ENCODE peak calls at places on chromosomes 6 and 20, in ten cellular contexts. G is lower lobe of right lung; K is glutamatergic neuron; D is PC-3; A is CD4-positive, alpha-beta T cell; Q is mucosa of descending colon; J is osteocyte; I is transverse colon; U is mammary epithelial cell; H is tibial nerve. X is an unnamed sample.

GRCh38 chr6:142902636-142903053 is 42.3 kb downstream of the HIVEP2 start:
- DNase-seq in G (peak), K (no peak), H (peak), J (peak), A (peak), I (peak), Q (peak), D (peak), U (peak), X (no peak)

GRCh38 chr20:407097-407952 is 774 bp upstream of the RBCK1 start:
- DNase-seq in G (peak), I (peak), Q (peak), A (peak), K (peak), D (peak), H (peak), J (peak), U (peak), X (no peak)

GRCh38 chr20:19970256-19970765 is 46.9 kb upstream of the NAA20 start:
- DNase-seq in Q (no peak), I (no peak), K (no peak), U (no peak), G (no peak), H (no peak), J (no peak), A (no peak), D (no peak), X (no peak)

GRCh38 chr6:16759646-16760535 is 1.4 kb downstream of the ATXN1 start:
- DNase-seq in H (peak), G (peak), D (peak), I (peak), K (peak), Q (peak), J (peak), A (peak), U (peak), X (peak)

GRCh38 chr6:51569594-51569993 is 517.8 kb downstream of the PKHD1 start:
- DNase-seq in A (no peak), Q (no peak), H (no peak), I (no peak), D (peak), U (no peak), J (no peak), K (no peak), G (no peak), X (no peak)

GRCh38 chr20:62876826-62877728 is 15.5 kb upstream of the TCFL5 start:
- DNase-seq in H (peak), J (no peak), D (no peak), U (no peak), A (no peak), G (no peak), K (no peak), Q (peak), I (peak), X (no peak)

GRCh38 chr6:64861039-64861651 is 845.9 kb downstream of the EYS start:
- DNase-seq in Q (peak), G (no peak), J (no peak), K (no peak), H (no peak), U (no peak), I (no peak), D (no peak), A (no peak), X (no peak)

GRCh38 chr6:131909408-131910218 is 41.6 kb downstream of the CCN2 start:
- DNase-seq in Q (no peak), I (peak), G (no peak), H (peak), U (peak), D (peak), A (peak), J (peak), K (peak), X (peak)

GRCh38 chr20:61499859-61500258 is 247.8 kb downstream of the CDH4 start:
- DNase-seq in I (no peak), H (no peak), U (no peak), Q (no peak), J (no peak), K (no peak), G (no peak), D (peak), A (no peak), X (no peak)

GRCh38 chr20:46056027-46056833 is 27.2 kb downstream of the SLC12A5 start:
- DNase-seq in H (no peak), J (peak), I (no peak), K (no peak), D (no peak), G (no peak), U (no peak), A (no peak), Q (no peak), X (peak)

GRCh38 chr6:149728499-149729234 is 10.8 kb upstream of the LATS1 start:
- DNase-seq in G (no peak), J (no peak), D (no peak), Q (no peak), U (no peak), H (no peak), K (no peak), I (no peak), A (no peak), X (peak)

GRCh38 chr6:163564536-163564935 is 150.0 kb downstream of the QKI start:
- DNase-seq in J (no peak), D (no peak), K (no peak), I (no peak), H (no peak), U (no peak), G (no peak), A (no peak), Q (no peak), X (no peak)

GRCh38 chr20:10837901-10838300 is 164.1 kb upstream of the JAG1 start:
- DNase-seq in A (no peak), I (no peak), Q (no peak), K (no peak), G (no peak), H (no peak), J (no peak), D (no peak), U (no peak), X (no peak)

GRCh38 chr6:149723771-149724417 is 6.0 kb upstream of the LATS1 start:
- DNase-seq in G (no peak), J (no peak), H (no peak), I (peak), A (peak), U (peak), K (no peak), Q (no peak), D (peak), X (peak)

GRCh38 chr20:24721891-24722530 is 227.1 kb upstream of the CST7 start:
- DNase-seq in U (peak), G (no peak), A (no peak), Q (no peak), J (peak), I (no peak), D (no peak), K (no peak), H (no peak), X (peak)

GRCh38 chr6:76026101-76026500 is 46.4 kb downstream of the IMPG1 start:
- DNase-seq in H (no peak), Q (no peak), U (peak), G (no peak), A (no peak), D (no peak), J (no peak), I (no peak), K (peak), X (no peak)

GRCh38 chr6:105603779-105604592 is 201.1 kb upstream of the PREP start:
- DNase-seq in J (no peak), H (no peak), A (no peak), Q (no peak), U (no peak), D (no peak), G (no peak), I (peak), K (no peak), X (no peak)

GRCh38 chr20:63432577-63433061 is 39.8 kb downstream of the KCNQ2 start:
- DNase-seq in Q (no peak), G (no peak), I (no peak), J (no peak), U (no peak), H (no peak), K (no peak), A (no peak), D (peak), X (no peak)

GRCh38 chr6:38279423-38279822 is 360.3 kb downstream of the BTBD9 start:
- DNase-seq in G (no peak), H (no peak), U (no peak), J (no peak), D (peak), Q (no peak), A (no peak), I (no peak), K (peak), X (no peak)
- TF ChIP-seq CTCF in G (peak), H (no peak), U (no peak), J (no peak), D (peak), Q (no peak), A (no peak), I (no peak), K (no peak), X (peak)

DNA sequence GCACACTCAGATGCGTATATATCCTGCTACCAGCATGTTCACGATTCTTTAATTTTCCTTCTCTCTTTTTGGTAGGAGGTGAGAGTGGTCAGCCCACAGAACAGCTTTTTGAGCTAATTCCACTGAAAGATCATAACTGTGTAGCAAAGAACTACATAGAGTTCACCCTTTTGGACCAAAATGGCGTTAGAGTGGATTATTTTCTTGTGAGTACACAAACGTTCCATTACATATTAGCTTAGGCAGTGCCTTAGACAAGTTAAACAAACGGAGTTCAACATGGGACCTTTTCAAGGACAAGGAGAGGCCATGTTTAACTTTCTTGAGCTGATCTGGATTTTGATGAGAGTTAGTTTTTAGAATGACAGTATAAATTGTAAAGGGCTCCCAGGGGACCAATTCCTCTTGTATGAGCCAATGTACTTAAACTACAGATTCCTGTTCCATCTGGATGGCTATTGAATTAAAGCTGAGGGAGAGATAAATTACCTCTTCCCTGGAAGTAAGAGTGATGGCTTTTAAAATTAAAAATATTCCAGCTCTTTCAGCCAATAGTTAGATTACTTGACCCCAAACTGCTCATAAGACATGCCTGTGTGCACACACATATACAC is 25.5 kb upstream of the ARMH2 start:
- DNase-seq in I (no peak), K (no peak), U (no peak), D (no peak), H (no peak), G (no peak), Q (no peak), J (no peak), A (no peak), X (no peak)
- TF ChIP-seq CTCF in I (no peak), K (no peak), U (no peak), D (no peak), H (no peak), G (no peak), Q (no peak), J (no peak), A (no peak), X (no peak)

DNA sequence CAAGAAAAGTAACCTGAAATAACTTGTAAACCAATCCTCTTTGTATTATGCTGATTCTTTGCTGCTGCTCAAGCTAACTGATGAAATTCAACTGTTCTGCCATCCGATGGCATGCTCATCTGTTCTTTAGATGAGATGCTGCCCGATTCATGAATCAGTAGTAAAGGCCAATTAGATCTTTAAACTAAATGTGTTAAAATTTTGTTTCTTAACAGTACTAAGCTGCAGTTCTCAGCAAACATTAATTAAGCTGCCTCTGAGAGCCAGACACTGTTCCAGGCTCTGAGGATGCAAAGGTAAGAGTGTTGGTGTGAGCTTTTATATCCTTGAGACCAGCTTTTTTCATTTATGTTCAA is 77.0 kb upstream of the NT5E start:
- DNase-seq in D (no peak), A (no peak), H (no peak), J (no peak), U (no peak), K (no peak), G (no peak), Q (no peak), I (no peak), X (no peak)
- TF ChIP-seq CTCF in D (no peak), A (no peak), H (no peak), J (no peak), U (no peak), K (no peak), G (no peak), Q (no peak), I (no peak), X (no peak)

GRCh38 chr6:24774696-24775519 is at the start of gene GMNN:
- DNase-seq in I (peak), K (peak), Q (peak), U (peak), A (peak), J (peak), G (peak), H (peak), D (peak), X (peak)
- TF ChIP-seq CTCF in I (no peak), K (no peak), Q (no peak), U (no peak), A (no peak), J (no peak), G (no peak), H (no peak), D (no peak), X (no peak)

GRCh38 chr6:13229205-13230085 is 98.9 kb downstream of the TBC1D7 start:
- DNase-seq in D (peak), I (no peak), A (no peak), G (no peak), K (no peak), U (no peak), J (no peak), H (no peak), Q (no peak), X (no peak)
- TF ChIP-seq CTCF in D (peak), I (no peak), A (no peak), G (no peak), K (no peak), U (no peak), J (no peak), H (no peak), Q (no peak), X (no peak)

DNA sequence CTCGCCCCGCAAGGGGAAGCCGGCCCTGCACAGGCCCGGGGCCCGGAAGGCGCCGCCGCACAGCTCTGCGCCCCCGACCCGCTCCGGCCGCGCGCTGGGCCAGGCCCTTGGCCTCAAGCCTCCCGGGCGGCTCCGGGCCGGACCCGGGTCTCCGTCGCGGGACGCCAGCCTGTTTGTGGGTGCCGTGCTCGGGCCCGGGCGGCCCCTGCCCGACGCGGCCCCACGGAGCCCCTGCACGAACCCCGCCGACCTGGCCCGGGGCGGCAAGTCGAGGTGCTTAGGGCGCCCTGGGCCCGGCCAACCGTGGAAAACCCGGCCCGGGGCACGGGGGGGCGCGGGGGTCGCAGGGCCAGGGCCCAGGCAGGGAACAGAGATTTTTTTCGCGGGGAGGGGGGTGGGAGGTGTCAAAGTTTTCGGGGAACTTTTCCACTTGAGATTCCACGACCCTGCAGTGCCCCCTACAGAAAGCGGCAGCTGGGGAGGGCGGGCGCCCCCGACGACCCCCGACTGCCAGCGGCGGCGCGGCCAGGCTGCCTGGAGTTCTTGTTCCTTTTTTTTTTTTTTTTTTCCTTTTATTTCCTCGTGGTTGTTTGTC is 805 bp upstream of the STX16 start:
- DNase-seq in I (no peak), G (peak), U (no peak), J (peak), D (no peak), H (no peak), A (peak), Q (peak), K (peak), X (no peak)
- TF ChIP-seq CTCF in I (no peak), G (no peak), U (no peak), J (peak), D (no peak), H (no peak), A (peak), Q (no peak), K (no peak), X (no peak)

DNA sequence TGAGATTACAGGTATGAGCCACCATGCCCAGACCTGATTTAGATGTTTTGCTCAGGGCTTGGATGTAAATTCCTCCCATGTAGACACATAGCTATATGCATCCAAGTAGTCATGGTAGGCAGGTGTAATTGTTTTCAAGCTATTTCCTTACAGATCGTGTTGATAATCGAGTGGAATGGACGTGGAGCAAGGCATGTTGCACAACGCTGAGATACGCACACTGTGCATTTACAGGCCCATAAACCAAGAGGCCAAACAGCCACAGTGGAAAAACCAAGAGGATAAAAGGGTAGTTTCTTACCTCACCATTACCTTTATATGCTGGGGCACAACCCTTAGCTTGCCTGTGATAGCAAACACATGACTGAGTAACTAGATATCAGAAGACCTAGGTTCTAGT is 51.0 kb upstream of the ADGRF1 start:
- DNase-seq in K (no peak), I (peak), U (no peak), Q (no peak), G (no peak), A (no peak), D (peak), H (no peak), J (no peak), X (no peak)
- TF ChIP-seq CTCF in K (no peak), I (no peak), U (no peak), Q (no peak), G (no peak), A (no peak), D (no peak), H (no peak), J (no peak), X (no peak)

X was measured in type B pancreatic cell.